ENCODE peak calls at places on chromosomes 7 and 10, in eight cellular contexts. S is transverse colon, T is neuronal stem cell, A is A549, K is PC-3, L is hepatocyte, H is osteoblast, P is lower lobe of right lung. G is an unnamed sample.

GRCh38 chr10:117734626-117735405 is 192.3 kb downstream of the EMX2 start:
- DNase-seq in S (no peak), T (peak; percentile 24), A (no peak), K (no peak), L (no peak), H (no peak), P (no peak), G (no peak)

GRCh38 chr7:133513608-133514007 is 260.7 kb downstream of the EXOC4 start:
- DNase-seq in S (no peak), T (no peak), A (peak; percentile 16), K (peak; percentile 64), L (no peak), H (peak; percentile 61), P (no peak), G (no peak)

GRCh38 chr7:2883101-2883500 is 39.0 kb upstream of the GNA12 start:
- DNase-seq in S (no peak), T (no peak), A (no peak), K (no peak), L (no peak), H (peak; percentile 48), P (no peak), G (no peak)

GRCh38 chr10:103273026-103273425 is 3.9 kb upstream of the INA start:
- DNase-seq in S (no peak), T (no peak), A (peak; percentile 90), K (peak; percentile 97), L (peak; percentile 16), H (peak; percentile 99), P (no peak), G (no peak)

GRCh38 chr10:129940617-129941198 is 23.4 kb downstream of the EBF3 start:
- DNase-seq in S (no peak), T (no peak), A (no peak), K (no peak), L (no peak), H (peak; percentile 54), P (no peak), G (no peak)

GRCh38 chr10:94008526-94008925 is 14.8 kb downstream of the PLCE1 start:
- DNase-seq in S (no peak), T (no peak), A (no peak), K (no peak), L (no peak), H (no peak), P (no peak), G (no peak)

GRCh38 chr10:23065549-23065948 is 29.8 kb upstream of the MSRB2 start:
- DNase-seq in S (peak; percentile 82), T (no peak), A (peak; percentile 36), K (peak; percentile 67), L (peak; percentile 39), H (peak; percentile 88), P (peak; percentile 69), G (no peak)

GRCh38 chr10:110859947-110860376 is 11.8 kb upstream of the PDCD4 start:
- DNase-seq in S (no peak), T (no peak), A (no peak), K (no peak), L (peak; percentile 64), H (no peak), P (no peak), G (no peak)

GRCh38 chr10:27805215-27805614 is 59.6 kb upstream of the MKX start:
- DNase-seq in S (no peak), T (no peak), A (no peak), K (no peak), L (no peak), H (no peak), P (no peak), G (no peak)

GRCh38 chr10:30184397-30185033 is 125.1 kb upstream of the JCAD start:
- DNase-seq in S (no peak), T (no peak), A (no peak), K (no peak), L (peak; percentile 19), H (no peak), P (no peak), G (no peak)

GRCh38 chr10:93513091-93513490 is 16.7 kb downstream of the CEP55 start:
- DNase-seq in S (no peak), T (no peak), A (no peak), K (no peak), L (no peak), H (no peak), P (no peak), G (no peak)

GRCh38 chr7:129952164-129952652 is 552 bp downstream of the UBE2H start:
- DNase-seq in S (peak; percentile 70), T (no peak), A (peak; percentile 51), K (peak; percentile 12), L (peak; percentile 59), H (peak; percentile 72), P (peak; percentile 62), G (peak; percentile 29)

GRCh38 chr7:19091871-19092270 is 25.6 kb downstream of the TWIST1 start:
- DNase-seq in S (no peak), T (no peak), A (no peak), K (no peak), L (no peak), H (no peak), P (no peak), G (no peak)

GRCh38 chr7:100679927-100680588 is 6.5 kb downstream of the GNB2 start:
- DNase-seq in S (peak; percentile 14), T (no peak), A (peak; percentile 49), K (no peak), L (no peak), H (peak; percentile 95), P (no peak), G (no peak)

GRCh38 chr7:361680-362415 is 71.9 kb downstream of the FOXL3 start:
- DNase-seq in S (no peak), T (no peak), A (no peak), K (no peak), L (no peak), H (no peak), P (peak; percentile 8), G (no peak)

GRCh38 chr10:102055647-102056419 is at the start of gene ARMH3:
- DNase-seq in S (peak; percentile 93), T (peak; percentile 93), A (peak; percentile 99), K (peak; percentile 94), L (peak; percentile 97), H (peak; percentile 99), P (peak; percentile 95), G (peak; percentile 89)
- H3K4me3 ChIP-seq in S (peak within 1 kb of the TSS; percentile 64), T (peak within 1 kb of the TSS; percentile 84), A (peak within 1 kb of the TSS; percentile 87), K (peak within 1 kb of the TSS; percentile 97), L (peak within 1 kb of the TSS; percentile 56), H (peak within 1 kb of the TSS; percentile 98), P (peak within 1 kb of the TSS; percentile 100), G (peak within 1 kb of the TSS; percentile 99)

DNA sequence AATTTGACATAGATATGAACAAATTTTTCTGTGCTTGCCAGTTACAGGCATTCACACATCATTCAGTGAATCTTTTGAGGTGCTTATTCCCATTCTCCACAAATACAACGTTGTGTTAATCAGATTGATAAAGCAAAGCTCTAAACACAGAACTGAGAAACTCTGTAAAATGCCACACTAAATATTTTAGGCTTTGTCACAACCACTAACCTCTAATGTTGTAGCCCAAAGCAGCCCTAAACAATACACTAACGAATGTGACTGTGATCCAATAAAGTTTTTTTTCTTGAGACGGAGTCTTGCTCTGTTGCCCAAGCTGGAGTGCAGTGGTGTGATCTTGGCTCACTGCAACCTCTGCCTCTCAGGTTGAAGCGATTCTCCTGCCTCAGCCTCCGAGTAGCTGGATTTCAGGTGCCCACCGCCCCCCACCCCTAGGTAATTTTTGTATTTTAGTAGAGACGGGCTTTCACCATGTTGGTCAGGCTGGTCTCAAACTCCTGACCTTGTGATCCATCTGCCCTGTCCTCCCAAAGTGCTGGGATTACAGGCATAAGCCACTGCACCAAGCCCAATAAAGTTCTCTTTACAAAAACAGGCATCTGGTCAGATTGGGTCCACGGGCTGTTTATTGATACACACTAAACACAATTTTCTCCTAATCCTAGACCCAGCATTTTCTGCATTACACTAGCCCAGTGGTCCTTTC is 6.9 kb downstream of the CYCS start:
- DNase-seq in S (no peak), T (no peak), A (no peak), K (no peak), L (no peak), H (no peak), P (no peak), G (no peak)
- H3K27ac ChIP-seq in S (peak overlapping the region; percentile 50), T (no peak overlapping the region), A (no peak overlapping the region), K (no peak overlapping the region), L (peak overlapping the region; percentile 60), H (no peak overlapping the region), P (peak overlapping the region; percentile 20), G (no peak overlapping the region)

GRCh38 chr7:70598976-70599375 is 533.0 kb upstream of the GALNT17 start:
- DNase-seq in S (peak; percentile 83), T (no peak), A (peak; percentile 9), K (no peak), L (peak; percentile 77), H (no peak), P (no peak), G (no peak)

GRCh38 chr7:70599446-70600190 is 532.3 kb upstream of the GALNT17 start:
- DNase-seq in S (peak; percentile 58), T (no peak), A (no peak), K (no peak), L (no peak), H (no peak), P (no peak), G (no peak)

GRCh38 chr7:70597071-70597470 is 534.9 kb upstream of the GALNT17 start:
- DNase-seq in S (no peak), T (no peak), A (no peak), K (no peak), L (no peak), H (no peak), P (no peak), G (no peak)

GRCh38 chr7:70602135-70602534 is 529.8 kb upstream of the GALNT17 start:
- DNase-seq in S (no peak), T (no peak), A (no peak), K (no peak), L (no peak), H (no peak), P (no peak), G (no peak)

GRCh38 chr7:70600993-70601392 is 531.0 kb upstream of the GALNT17 start:
- DNase-seq in S (no peak), T (no peak), A (no peak), K (no peak), L (no peak), H (no peak), P (no peak), G (no peak)
- H3K4me3 ChIP-seq in S (no peak overlapping the region), T (no peak overlapping the region), A (no peak overlapping the region), K (no peak overlapping the region), L (no peak overlapping the region), H (no peak overlapping the region), P (no peak overlapping the region), G (no peak overlapping the region)

GRCh38 chr7:74350751-74351150 is 61.5 kb downstream of the CLIP2 start:
- DNase-seq in S (no peak), T (no peak), A (no peak), K (no peak), L (no peak), H (no peak), P (no peak), G (no peak)

GRCh38 chr7:74355091-74355490 is 65.9 kb downstream of the CLIP2 start:
- DNase-seq in S (peak; percentile 30), T (no peak), A (peak; percentile 73), K (peak; percentile 88), L (no peak), H (peak; percentile 94), P (no peak), G (no peak)

GRCh38 chr7:74354009-74354408 is 64.8 kb downstream of the CLIP2 start:
- DNase-seq in S (no peak), T (no peak), A (no peak), K (no peak), L (no peak), H (no peak), P (no peak), G (no peak)

GRCh38 chr7:74349621-74350020 is 60.4 kb downstream of the CLIP2 start:
- DNase-seq in S (no peak), T (no peak), A (no peak), K (no peak), L (no peak), H (no peak), P (no peak), G (no peak)

GRCh38 chr7:74351836-74352235 is 62.6 kb downstream of the CLIP2 start:
- DNase-seq in S (no peak), T (no peak), A (no peak), K (no peak), L (no peak), H (peak; percentile 81), P (no peak), G (no peak)
- H3K27ac ChIP-seq in S (no peak overlapping the region), T (no peak overlapping the region), A (no peak overlapping the region), K (no peak overlapping the region), L (no peak overlapping the region), H (no peak overlapping the region), P (no peak overlapping the region), G (no peak overlapping the region)

G was measured in CD4-positive, alpha-beta memory T cell.